ENCODE peak calls at places on chromosomes 2 and 18, in nine cellular contexts. J is activated CD8-positive, alpha-beta T cell treated with anti-CD3 and anti-CD28 coated beads, Interleukin-2, amount 10 ng/mL, durations not matched to agents 7 days and 5 days; R is HS-5; P is neural progenitor cell; O is hippocampal formation; D is small intestine; T is HCEC 1CT; Y is right cardiac atrium; V is ovary. E is an unnamed sample.

GRCh38 chr2:159903404-159904126 is 105.6 kb upstream of the CD302 start:
- DNase-seq in J (peak; percentile 78), Y (no peak), R (no peak), D (peak; percentile 83), V (no peak), P (no peak), T (no peak), O (no peak), E (peak; percentile 59)

GRCh38 chr2:178193823-178194599 is at the start of gene OSBPL6:
- DNase-seq in T (peak; percentile 92), J (peak; percentile 75), P (peak; percentile 94), O (peak; percentile 72), Y (peak; percentile 84), D (peak; percentile 79), V (peak; percentile 83), R (peak; percentile 53), E (peak; percentile 42)

GRCh38 chr2:72149556-72150156 is 2.0 kb upstream of the CYP26B1 start:
- DNase-seq in D (no peak), Y (no peak), O (no peak), T (no peak), V (peak; percentile 40), J (no peak), P (no peak), R (no peak), E (no peak)

GRCh38 chr2:179410552-179411356 is 146.1 kb upstream of the SESTD1 start:
- DNase-seq in J (peak; percentile 40), T (peak; percentile 64), V (no peak), R (peak; percentile 32), P (peak; percentile 83), Y (peak; percentile 25), D (peak; percentile 60), O (no peak), E (no peak)

GRCh38 chr18:31329787-31330438 is 12.0 kb downstream of the DSG1 start:
- DNase-seq in J (no peak), V (no peak), Y (no peak), R (no peak), T (no peak), D (no peak), O (no peak), P (no peak), E (no peak)

GRCh38 chr2:45258251-45258775 is 249.1 kb upstream of the SIX2 start:
- DNase-seq in J (no peak), T (no peak), O (no peak), R (no peak), V (no peak), Y (no peak), D (no peak), P (peak; percentile 35), E (no peak)

GRCh38 chr2:215736653-215737290 is 276.6 kb downstream of the MREG start:
- DNase-seq in O (no peak), D (no peak), T (peak; percentile 85), R (peak; percentile 56), P (peak; percentile 22), V (no peak), J (no peak), Y (no peak), E (no peak)

GRCh38 chr2:232315049-232315922 is 63.3 kb upstream of the ALPP start:
- DNase-seq in J (peak; percentile 92), Y (peak; percentile 49), T (no peak), V (no peak), P (no peak), R (peak; percentile 92), O (peak; percentile 44), D (peak; percentile 20), E (peak; percentile 61)

GRCh38 chr2:65031341-65032015 is 24.7 kb upstream of the CEP68 start:
- DNase-seq in O (no peak), D (peak; percentile 66), V (no peak), Y (no peak), J (no peak), R (no peak), P (peak; percentile 39), T (no peak), E (no peak)

GRCh38 chr2:116877944-116878343 is 936.5 kb upstream of the DDX18 start:
- DNase-seq in Y (no peak), T (no peak), P (no peak), J (no peak), O (no peak), V (no peak), R (no peak), D (peak; percentile 54), E (no peak)

GRCh38 chr18:61606759-61607158 is 273.5 kb downstream of the CDH20 start:
- DNase-seq in T (peak; percentile 95), V (peak; percentile 27), J (no peak), O (no peak), Y (peak; percentile 83), R (peak; percentile 84), D (peak; percentile 54), P (peak; percentile 56), E (no peak)

GRCh38 chr2:112646102-112646719 is 472 bp downstream of the SLC20A1 start:
- DNase-seq in T (no peak), R (no peak), J (peak; percentile 61), P (peak; percentile 34), D (peak; percentile 29), V (no peak), O (no peak), Y (peak; percentile 69), E (peak; percentile 25)

GRCh38 chr2:44938287-44939073 is 3.0 kb upstream of the SIX3 start:
- DNase-seq in J (no peak), V (no peak), P (peak; percentile 85), T (no peak), R (no peak), Y (no peak), O (no peak), D (no peak), E (no peak)

GRCh38 chr18:40215981-40216380 is 1739.1 kb upstream of the PIK3C3 start:
- DNase-seq in O (no peak), T (no peak), P (no peak), J (no peak), V (no peak), D (no peak), Y (no peak), R (no peak), E (no peak)

GRCh38 chr2:118032169-118033013 is 18.5 kb upstream of the CCDC93 start:
- DNase-seq in Y (no peak), R (no peak), T (peak; percentile 52), J (peak; percentile 64), P (peak; percentile 62), D (peak; percentile 45), O (no peak), V (no peak), E (no peak)

E was measured in T follicular helper cell.